ENCODE peak calls at places on chromosomes 12 and 14, in six cellular contexts. K is midbrain, N is GM19239, T is upper lobe of right lung, L is neuronal stem cell, H is ACHN. R is an unnamed sample.

GRCh38 chr14:54026671-54027070 is 70.0 kb upstream of the BMP4 start:
- DNase-seq in N (no peak), L (no peak), K (no peak), H (no peak), T (no peak), R (no peak)

GRCh38 chr12:63045020-63045860 is 105.8 kb downstream of the AVPR1A start:
- DNase-seq in H (peak; percentile 69), K (no peak), T (no peak), N (no peak), L (no peak), R (peak; percentile 93)

GRCh38 chr12:25557830-25558436 is 4.8 kb upstream of the LMNTD1 start:
- DNase-seq in L (peak; percentile 14), K (peak; percentile 45), T (no peak), H (peak; percentile 78), N (no peak), R (no peak)

GRCh38 chr14:72925815-72926291 is 411 bp upstream of the DCAF4 start:
- DNase-seq in H (no peak), T (no peak), K (no peak), L (no peak), N (no peak), R (no peak)

GRCh38 chr14:26765768-26766550 is 168.1 kb upstream of the NOVA1 start:
- DNase-seq in T (no peak), K (no peak), L (peak; percentile 30), H (peak; percentile 19), N (no peak), R (peak; percentile 59)

GRCh38 chr12:13278249-13278787 is 81.8 kb downstream of the EMP1 start:
- DNase-seq in T (peak; percentile 85), H (peak; percentile 79), K (peak; percentile 82), L (peak; percentile 80), N (peak; percentile 53), R (no peak)

GRCh38 chr12:121926874-121927706 is 8.7 kb downstream of the CFAP251 start:
- DNase-seq in N (no peak), L (no peak), K (no peak), T (no peak), H (no peak), R (no peak)

GRCh38 chr14:52312872-52313492 is 1.1 kb upstream of the PTGER2 start:
- DNase-seq in L (no peak), K (no peak), T (no peak), N (no peak), H (no peak), R (no peak)

GRCh38 chr14:63901434-63902085 is 48.8 kb downstream of the SYNE2 start:
- DNase-seq in K (no peak), N (no peak), H (no peak), T (no peak), L (no peak), R (no peak)

GRCh38 chr14:78785265-78785664 is 615.1 kb downstream of the NRXN3 start:
- DNase-seq in L (no peak), N (no peak), K (no peak), T (no peak), H (no peak), R (no peak)

GRCh38 chr14:100680439-100681051 is 46.1 kb upstream of the DLK1 start:
- DNase-seq in K (no peak), T (no peak), H (no peak), N (no peak), L (no peak), R (no peak)

GRCh38 chr14:103209054-103209453 is 85.8 kb downstream of the TNFAIP2 start:
- DNase-seq in N (no peak), T (no peak), K (no peak), L (no peak), H (no peak), R (no peak)